ENCODE peak calls at places on chromosomes 6 and 20, in six cellular contexts. E is Calu3, T is lung microvascular endothelial cell, F is A673, D is right lobe of liver, V is fibroblast of mammary gland. U is an unnamed sample.

GRCh38 chr6:83138118-83138722 is 54.8 kb downstream of the PGM3 start:
- DNase-seq in E (no peak), T (no peak), F (no peak), D (no peak), V (no peak), U (no peak)

GRCh38 chr6:154218336-154218735 is 138.3 kb downstream of the IPCEF1 start:
- DNase-seq in E (no peak), T (no peak), F (no peak), D (no peak), V (no peak), U (no peak)

GRCh38 chr20:62572980-62573379 is 69.3 kb upstream of the SLCO4A1 start:
- DNase-seq in E (no peak), T (no peak), F (no peak), D (no peak), V (no peak), U (no peak)

GRCh38 chr6:3139090-3139903 is 18.0 kb downstream of the TUBB2A start:
- DNase-seq in E (no peak), T (peak), F (no peak), D (peak), V (peak), U (peak)

GRCh38 chr6:1622220-1622841 is 12.6 kb downstream of the FOXC1 start:
- DNase-seq in E (no peak), T (no peak), F (no peak), D (peak), V (no peak), U (no peak)

GRCh38 chr6:15444881-15445280 is 199.0 kb downstream of the JARID2 start:
- DNase-seq in E (peak), T (no peak), F (peak), D (no peak), V (no peak), U (peak)

GRCh38 chr20:16926626-16927025 is 178.5 kb downstream of the OTOR start:
- DNase-seq in E (no peak), T (no peak), F (no peak), D (no peak), V (no peak), U (no peak)

GRCh38 chr20:2767768-2768631 is 32.4 kb downstream of the CPXM1 start:
- DNase-seq in E (peak), T (peak), F (no peak), D (peak), V (peak), U (peak)

GRCh38 chr6:130675072-130675471 is 152.1 kb upstream of the SMLR1 start:
- DNase-seq in E (peak), T (peak), F (no peak), D (no peak), V (peak), U (no peak)

GRCh38 chr6:36426622-36427021 is 16.0 kb downstream of the PXT1 start:
- DNase-seq in E (no peak), T (no peak), F (no peak), D (no peak), V (no peak), U (no peak)

GRCh38 chr6:33905081-33905609 is 101.3 kb upstream of the MLN start:
- DNase-seq in E (no peak), T (no peak), F (no peak), D (no peak), V (no peak), U (no peak)

GRCh38 chr6:135537782-135538301 is 40.3 kb upstream of the AHI1 start:
- DNase-seq in E (peak), T (peak), F (no peak), D (no peak), V (peak), U (no peak)

GRCh38 chr20:6120491-6120988 is 2.3 kb downstream of the FERMT1 start:
- DNase-seq in E (no peak), T (no peak), F (peak), D (no peak), V (no peak), U (no peak)

GRCh38 chr6:7085911-7086310 is 21.9 kb upstream of the RREB1 start:
- DNase-seq in E (no peak), T (peak), F (peak), D (peak), V (peak), U (peak)

GRCh38 chr20:11958852-11959251 is 41.2 kb downstream of the BTBD3 start:
- DNase-seq in E (no peak), T (peak), F (no peak), D (no peak), V (peak), U (no peak)

GRCh38 chr6:138663892-138664291 is 109.7 kb upstream of the CCDC28A start:
- DNase-seq in E (no peak), T (no peak), F (no peak), D (no peak), V (no peak), U (no peak)

GRCh38 chr6:34484899-34485298 is 19.0 kb downstream of the PACSIN1 start:
- DNase-seq in E (peak), T (no peak), F (no peak), D (no peak), V (no peak), U (no peak)

GRCh38 chr20:31641391-31641790 is 3.7 kb downstream of the COX4I2 start:
- DNase-seq in E (no peak), T (no peak), F (no peak), D (no peak), V (no peak), U (no peak)

GRCh38 chr6:131244942-131245341 is 109.7 kb downstream of the AKAP7 start:
- DNase-seq in E (no peak), T (no peak), F (no peak), D (no peak), V (no peak), U (no peak)

GRCh38 chr20:62205618-62206387 is 14.3 kb downstream of the HRH3 start:
- DNase-seq in E (no peak), T (no peak), F (no peak), D (no peak), V (no peak), U (no peak)

GRCh38 chr20:10374036-10374435 is 60.0 kb downstream of the MKKS start:
- DNase-seq in E (no peak), T (no peak), F (no peak), D (no peak), V (no peak), U (no peak)

GRCh38 chr6:74073896-74074295 is 377.9 kb downstream of the CD109 start:
- DNase-seq in E (no peak), T (no peak), F (no peak), D (no peak), V (peak), U (no peak)

U was measured in HT-29.